ENCODE peak calls at places on chromosomes 2 and 18, in seven cellular contexts. One of them, this sample, is unnamed.
A peak's percentile ranks its signal among the peaks of the same experiment; 100 is the strongest.

GRCh38 chr18:32771169-32771751 is 1.6 kb downstream of the KLHL14 start:
- DNase-seq in PC-9: no peak
- DNase-seq in A549: no peak
- DNase-seq in PC-3: no peak
- DNase-seq in fibroblast of lung: no peak
- DNase-seq in GM23248: no peak
- DNase-seq in OCI-LY7: peak; percentile 48
- DNase-seq in this sample: peak; percentile 17

GRCh38 chr2:672606-672905 is 4.7 kb downstream of the TMEM18 start:
- DNase-seq in PC-9: no peak
- DNase-seq in A549: no peak
- DNase-seq in PC-3: no peak
- DNase-seq in fibroblast of lung: no peak
- DNase-seq in GM23248: no peak
- DNase-seq in OCI-LY7: no peak
- DNase-seq in this sample: no peak

GRCh38 chr2:137964859-137965459 is 686 bp downstream of the HNMT start:
- DNase-seq in PC-9: no peak
- DNase-seq in A549: no peak
- DNase-seq in PC-3: no peak
- DNase-seq in fibroblast of lung: no peak
- DNase-seq in GM23248: no peak
- DNase-seq in OCI-LY7: no peak
- DNase-seq in this sample: no peak

GRCh38 chr2:19577668-19578067 is 219.2 kb upstream of the OSR1 start:
- DNase-seq in PC-9: no peak
- DNase-seq in A549: peak; percentile 47
- DNase-seq in PC-3: peak; percentile 74
- DNase-seq in fibroblast of lung: peak; percentile 23
- DNase-seq in GM23248: peak; percentile 69
- DNase-seq in OCI-LY7: no peak
- DNase-seq in this sample: no peak

GRCh38 chr18:61975526-61976326 is 82.9 kb upstream of the RNF152 start:
- DNase-seq in PC-9: no peak
- DNase-seq in A549: no peak
- DNase-seq in PC-3: no peak
- DNase-seq in fibroblast of lung: no peak
- DNase-seq in GM23248: no peak
- DNase-seq in OCI-LY7: no peak
- DNase-seq in this sample: no peak

GRCh38 chr2:96138146-96139145 is at the start of gene ASTL:
- DNase-seq in PC-9: peak; percentile 89
- DNase-seq in A549: peak; percentile 39
- DNase-seq in PC-3: peak; percentile 64
- DNase-seq in fibroblast of lung: peak; percentile 38
- DNase-seq in GM23248: peak; percentile 53
- DNase-seq in OCI-LY7: peak; percentile 81
- DNase-seq in this sample: peak; percentile 73

GRCh38 chr2:208280933-208281332 is 14.9 kb downstream of the PIKFYVE start:
- DNase-seq in PC-9: no peak
- DNase-seq in A549: no peak
- DNase-seq in PC-3: peak; percentile 13
- DNase-seq in fibroblast of lung: peak; percentile 59
- DNase-seq in GM23248: peak; percentile 57
- DNase-seq in OCI-LY7: no peak
- DNase-seq in this sample: no peak

GRCh38 chr2:195477248-195477995 is 179.6 kb upstream of the SLC39A10 start:
- DNase-seq in PC-9: no peak
- DNase-seq in A549: no peak
- DNase-seq in PC-3: peak; percentile 70
- DNase-seq in fibroblast of lung: peak; percentile 82
- DNase-seq in GM23248: peak; percentile 63
- DNase-seq in OCI-LY7: no peak
- DNase-seq in this sample: no peak

GRCh38 chr2:127591221-127591923 is 54.6 kb upstream of the GPR17 start:
- DNase-seq in PC-9: peak; percentile 62
- DNase-seq in A549: peak; percentile 72
- DNase-seq in PC-3: peak; percentile 84
- DNase-seq in fibroblast of lung: peak; percentile 50
- DNase-seq in GM23248: peak; percentile 61
- DNase-seq in OCI-LY7: peak; percentile 74
- DNase-seq in this sample: peak; percentile 69

GRCh38 chr2:233053928-233054774 is 6.0 kb upstream of the INPP5D start:
- DNase-seq in PC-9: peak; percentile 64
- DNase-seq in A549: peak; percentile 59
- DNase-seq in PC-3: peak; percentile 62
- DNase-seq in fibroblast of lung: peak; percentile 38
- DNase-seq in GM23248: peak; percentile 61
- DNase-seq in OCI-LY7: peak; percentile 74
- DNase-seq in this sample: peak; percentile 72

GRCh38 chr2:58155160-58155778 is 85.9 kb downstream of the FANCL start:
- DNase-seq in PC-9: no peak
- DNase-seq in A549: no peak
- DNase-seq in PC-3: no peak
- DNase-seq in fibroblast of lung: no peak
- DNase-seq in GM23248: no peak
- DNase-seq in OCI-LY7: no peak
- DNase-seq in this sample: no peak

GRCh38 chr2:238174701-238175100 is 15.9 kb downstream of the ERFE start:
- DNase-seq in PC-9: no peak
- DNase-seq in A549: no peak
- DNase-seq in PC-3: no peak
- DNase-seq in fibroblast of lung: no peak
- DNase-seq in GM23248: no peak
- DNase-seq in OCI-LY7: no peak
- DNase-seq in this sample: no peak

GRCh38 chr2:215410932-215411285 is 25.0 kb downstream of the FN1 start:
- DNase-seq in PC-9: peak; percentile 27
- DNase-seq in A549: peak; percentile 71
- DNase-seq in PC-3: peak; percentile 97
- DNase-seq in fibroblast of lung: peak; percentile 98
- DNase-seq in GM23248: peak; percentile 96
- DNase-seq in OCI-LY7: no peak
- DNase-seq in this sample: no peak

GRCh38 chr2:185381631-185382030 is 357.0 kb upstream of the FSIP2 start:
- DNase-seq in PC-9: no peak
- DNase-seq in A549: no peak
- DNase-seq in PC-3: no peak
- DNase-seq in fibroblast of lung: no peak
- DNase-seq in GM23248: no peak
- DNase-seq in OCI-LY7: no peak
- DNase-seq in this sample: no peak
- H3K4me2 ChIP-seq in PC-9: no peak overlapping the region
- H3K4me2 ChIP-seq in A549: no peak overlapping the region
- H3K4me2 ChIP-seq in PC-3: no peak overlapping the region
- H3K4me2 ChIP-seq in fibroblast of lung: no peak overlapping the region
- H3K4me2 ChIP-seq in GM23248: no peak overlapping the region
- H3K4me2 ChIP-seq in OCI-LY7: no peak overlapping the region
- H3K4me2 ChIP-seq in this sample: no peak overlapping the region

GRCh38 chr2:73268368-73268830 is 15.9 kb downstream of the FBXO41 start:
- DNase-seq in PC-9: no peak
- DNase-seq in A549: no peak
- DNase-seq in PC-3: no peak
- DNase-seq in fibroblast of lung: no peak
- DNase-seq in GM23248: no peak
- DNase-seq in OCI-LY7: no peak
- DNase-seq in this sample: no peak

GRCh38 chr2:73268831-73269685 is 15.2 kb downstream of the FBXO41 start:
- DNase-seq in PC-9: peak; percentile 63
- DNase-seq in A549: peak; percentile 82
- DNase-seq in PC-3: peak; percentile 60
- DNase-seq in fibroblast of lung: peak; percentile 17
- DNase-seq in GM23248: peak; percentile 50
- DNase-seq in OCI-LY7: peak; percentile 68
- DNase-seq in this sample: peak; percentile 82

GRCh38 chr2:73272270-73272669 is 12.0 kb downstream of the FBXO41 start:
- DNase-seq in PC-9: no peak
- DNase-seq in A549: no peak
- DNase-seq in PC-3: no peak
- DNase-seq in fibroblast of lung: no peak
- DNase-seq in GM23248: no peak
- DNase-seq in OCI-LY7: no peak
- DNase-seq in this sample: no peak

GRCh38 chr2:73267008-73267407 is 17.3 kb downstream of the FBXO41 start:
- DNase-seq in PC-9: no peak
- DNase-seq in A549: no peak
- DNase-seq in PC-3: no peak
- DNase-seq in fibroblast of lung: no peak
- DNase-seq in GM23248: no peak
- DNase-seq in OCI-LY7: no peak
- DNase-seq in this sample: no peak

DNA sequence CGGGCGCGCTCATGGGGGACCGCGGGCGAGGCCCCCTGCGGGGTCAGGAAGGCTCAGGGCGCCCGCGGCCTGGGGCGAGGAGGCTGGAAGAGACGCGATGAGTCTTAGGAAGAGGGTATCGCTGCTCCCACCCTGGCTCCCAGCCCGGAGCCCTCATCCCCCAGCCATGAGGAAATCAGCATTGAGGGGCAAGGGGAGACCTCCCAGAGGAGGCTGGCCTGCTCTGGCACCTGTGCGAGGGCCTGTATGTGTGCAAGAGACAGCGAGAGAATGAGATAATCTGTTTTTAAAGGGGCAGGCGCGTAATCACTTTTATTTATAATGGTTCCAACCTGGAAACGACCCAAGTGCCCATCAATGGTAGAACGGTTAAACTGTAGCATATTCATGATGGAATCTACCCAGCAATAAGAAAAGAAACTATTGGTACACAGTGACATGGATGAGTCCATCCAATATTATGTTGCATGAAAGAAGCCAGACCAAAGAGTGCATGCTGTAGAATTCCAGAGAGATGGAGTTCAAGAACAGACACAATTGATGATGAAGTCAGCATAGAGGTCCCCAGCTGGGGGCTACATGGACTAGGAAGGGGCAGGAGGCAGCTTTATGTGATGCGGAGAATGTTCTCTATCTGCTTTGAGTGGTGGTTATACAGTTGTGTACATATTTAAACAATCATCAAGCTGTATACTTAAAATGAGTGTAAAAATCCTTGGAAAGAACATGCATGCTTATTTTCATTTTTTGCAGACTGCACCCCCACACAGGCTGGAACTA is 14.4 kb downstream of the FBXO41 start:
- DNase-seq in PC-9: no peak
- DNase-seq in A549: no peak
- DNase-seq in PC-3: no peak
- DNase-seq in fibroblast of lung: no peak
- DNase-seq in GM23248: no peak
- DNase-seq in OCI-LY7: no peak
- DNase-seq in this sample: no peak
- H3K4me2 ChIP-seq in PC-9: peak overlapping the region; percentile 24
- H3K4me2 ChIP-seq in A549: peak overlapping the region; percentile 78
- H3K4me2 ChIP-seq in PC-3: peak overlapping the region; percentile 64
- H3K4me2 ChIP-seq in fibroblast of lung: no peak overlapping the region
- H3K4me2 ChIP-seq in GM23248: no peak overlapping the region
- H3K4me2 ChIP-seq in OCI-LY7: peak overlapping the region; percentile 56
- H3K4me2 ChIP-seq in this sample: peak overlapping the region; percentile 95

DNA sequence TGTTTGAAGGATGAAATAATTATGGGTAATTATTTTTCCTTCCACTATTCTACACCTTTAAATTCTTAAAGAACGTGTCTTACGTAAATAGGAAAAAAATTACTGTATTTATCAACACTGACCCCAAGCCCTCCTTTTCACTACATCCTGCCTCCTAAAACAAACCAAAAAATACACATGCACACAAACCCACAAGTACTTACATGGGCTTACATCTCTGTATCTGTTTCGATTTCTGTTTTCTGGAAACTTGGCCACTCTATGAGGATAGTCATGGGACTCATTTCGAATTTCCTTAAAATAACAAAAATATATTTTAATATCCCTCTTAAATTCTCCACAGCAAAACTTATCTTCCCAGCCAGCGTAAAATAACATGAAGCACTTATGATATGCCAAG is 25.1 kb downstream of the PTPN2 start:
- DNase-seq in PC-9: no peak
- DNase-seq in A549: no peak
- DNase-seq in PC-3: no peak
- DNase-seq in fibroblast of lung: no peak
- DNase-seq in GM23248: no peak
- DNase-seq in OCI-LY7: no peak
- DNase-seq in this sample: no peak
- H3K4me2 ChIP-seq in PC-9: no peak overlapping the region
- H3K4me2 ChIP-seq in A549: no peak overlapping the region
- H3K4me2 ChIP-seq in PC-3: no peak overlapping the region
- H3K4me2 ChIP-seq in fibroblast of lung: no peak overlapping the region
- H3K4me2 ChIP-seq in GM23248: no peak overlapping the region
- H3K4me2 ChIP-seq in OCI-LY7: peak overlapping the region; percentile 57
- H3K4me2 ChIP-seq in this sample: no peak overlapping the region

DNA sequence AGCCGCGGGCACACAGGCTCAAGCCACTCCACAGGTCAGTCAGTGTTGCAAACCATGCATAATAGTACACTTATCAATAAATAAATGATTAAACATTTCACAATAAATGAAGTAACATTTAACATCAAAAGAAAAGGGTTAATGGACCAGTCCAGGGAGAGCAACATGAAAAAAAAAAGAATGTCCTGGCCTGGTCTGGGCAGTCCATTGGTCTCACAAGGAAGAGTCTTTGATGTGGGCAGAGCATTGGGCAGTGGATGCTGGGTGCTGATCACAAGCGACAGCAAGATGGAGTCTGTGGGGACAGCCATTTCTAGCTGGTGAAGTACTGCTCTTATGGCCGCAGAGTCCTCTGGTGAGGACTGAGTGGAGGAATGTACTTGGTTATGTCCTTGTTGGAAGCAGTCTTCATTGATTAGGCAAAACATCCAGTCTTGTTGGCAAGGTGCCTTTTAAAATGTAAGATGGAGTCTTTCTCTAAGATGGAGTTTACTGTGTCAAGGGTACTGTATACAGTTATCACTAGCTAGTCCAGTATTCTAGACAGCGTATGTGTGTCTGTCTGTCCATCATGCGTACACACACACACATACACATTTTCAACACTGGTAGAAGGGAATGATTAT is 74.7 kb downstream of the NPAS2 start:
- DNase-seq in PC-9: no peak
- DNase-seq in A549: no peak
- DNase-seq in PC-3: no peak
- DNase-seq in fibroblast of lung: no peak
- DNase-seq in GM23248: no peak
- DNase-seq in OCI-LY7: no peak
- DNase-seq in this sample: no peak
- H3K4me2 ChIP-seq in PC-9: peak overlapping the region; percentile 72
- H3K4me2 ChIP-seq in A549: peak overlapping the region; percentile 55
- H3K4me2 ChIP-seq in PC-3: peak overlapping the region; percentile 2
- H3K4me2 ChIP-seq in fibroblast of lung: no peak overlapping the region
- H3K4me2 ChIP-seq in GM23248: no peak overlapping the region
- H3K4me2 ChIP-seq in OCI-LY7: no peak overlapping the region
- H3K4me2 ChIP-seq in this sample: no peak overlapping the region

GRCh38 chr2:9993490-9994165 is 42.1 kb downstream of the GRHL1 start:
- DNase-seq in PC-9: no peak
- DNase-seq in A549: no peak
- DNase-seq in PC-3: no peak
- DNase-seq in fibroblast of lung: no peak
- DNase-seq in GM23248: peak; percentile 88
- DNase-seq in OCI-LY7: no peak
- DNase-seq in this sample: no peak
- H3K4me2 ChIP-seq in PC-9: no peak overlapping the region
- H3K4me2 ChIP-seq in A549: no peak overlapping the region
- H3K4me2 ChIP-seq in PC-3: no peak overlapping the region
- H3K4me2 ChIP-seq in fibroblast of lung: no peak overlapping the region
- H3K4me2 ChIP-seq in GM23248: peak overlapping the region; percentile 67
- H3K4me2 ChIP-seq in OCI-LY7: no peak overlapping the region
- H3K4me2 ChIP-seq in this sample: no peak overlapping the region